ENCODE peak calls at places on chromosomes 7 and 10, in seven cellular contexts. I is endothelial cell of umbilical vein; C is aorta; N is tibial artery; D is stimulated activated CD8-positive, alpha-beta memory T cell treated with anti-CD3 and anti-CD28 coated beads, Interleukin-7, amount 100 ng/mL, for 24 hours; Y is H7; L is nephron progenitor cell. A is an unnamed sample.

GRCh38 chr7:79217468-79217867 is 236.0 kb downstream of the MAGI2 start:
- DNase-seq in N (no peak), C (no peak), I (peak; percentile 40), Y (no peak), L (no peak), D (no peak), A (no peak)

GRCh38 chr7:152751449-152752141 is 8.0 kb upstream of the ACTR3B start:
- DNase-seq in I (no peak), C (no peak), L (no peak), D (no peak), N (no peak), Y (no peak), A (no peak)

GRCh38 chr7:134722786-134723322 is 56.6 kb upstream of the CALD1 start:
- DNase-seq in I (no peak), C (no peak), L (no peak), D (no peak), Y (no peak), N (no peak), A (no peak)

GRCh38 chr7:40918701-40919271 is 784.0 kb downstream of the SUGCT start:
- DNase-seq in C (no peak), D (no peak), N (no peak), Y (no peak), L (no peak), I (no peak), A (no peak)

GRCh38 chr10:130541090-130541489 is 404.9 kb downstream of the GLRX3 start:
- DNase-seq in D (no peak), N (no peak), I (no peak), Y (no peak), C (no peak), L (no peak), A (no peak)

GRCh38 chr10:29955308-29955935 is 104.0 kb downstream of the JCAD start:
- DNase-seq in C (no peak), L (no peak), N (no peak), I (no peak), D (no peak), Y (peak; percentile 46), A (no peak)

GRCh38 chr7:94366827-94367226 is 27.9 kb upstream of the COL1A2 start:
- DNase-seq in N (no peak), D (no peak), Y (no peak), C (no peak), I (no peak), L (no peak), A (no peak)

GRCh38 chr7:45599851-45600706 is 25.9 kb downstream of the ADCY1 start:
- DNase-seq in L (no peak), N (no peak), I (no peak), Y (peak; percentile 10), D (no peak), C (no peak), A (no peak)

GRCh38 chr10:1896153-1896552 is 158.8 kb upstream of the ADARB2 start:
- DNase-seq in C (no peak), N (no peak), L (no peak), Y (no peak), D (no peak), I (no peak), A (no peak)

GRCh38 chr7:105408791-105409410 is 20.2 kb upstream of the SRPK2 start:
- DNase-seq in N (no peak), L (no peak), C (no peak), Y (no peak), D (no peak), I (no peak), A (no peak)

GRCh38 chr7:107091306-107091705 is 46.8 kb downstream of the PRKAR2B start:
- DNase-seq in L (no peak), D (no peak), N (no peak), C (no peak), I (no peak), Y (no peak), A (no peak)

GRCh38 chr7:130793855-130794618 is 60.0 kb upstream of the KLF14 start:
- DNase-seq in L (no peak), C (no peak), D (no peak), N (no peak), Y (no peak), I (peak; percentile 6), A (no peak)

GRCh38 chr7:72326365-72326764 is 85.8 kb downstream of the CALN1 start:
- DNase-seq in Y (no peak), L (no peak), I (no peak), N (no peak), D (no peak), C (no peak), A (no peak)

GRCh38 chr7:102129636-102130370 is 156.9 kb upstream of the SH2B2 start:
- DNase-seq in N (no peak), I (no peak), D (no peak), L (no peak), Y (no peak), C (no peak), A (no peak)

GRCh38 chr7:141572175-141572574 is 21.0 kb downstream of the AGK start:
- DNase-seq in L (no peak), I (no peak), D (no peak), C (no peak), N (no peak), Y (no peak), A (no peak)

GRCh38 chr7:1844336-1844955 is 174.4 kb downstream of the ELFN1 start:
- DNase-seq in Y (no peak), N (no peak), D (no peak), L (peak; percentile 10), C (peak; percentile 38), I (no peak), A (peak; percentile 45)

GRCh38 chr10:115239761-115240160 is 146.6 kb downstream of the ATRNL1 start:
- DNase-seq in D (no peak), N (no peak), Y (no peak), C (no peak), L (no peak), I (no peak), A (no peak)

GRCh38 chr10:60494774-60495173 is 105.1 kb upstream of the ANK3 start:
- DNase-seq in C (no peak), D (no peak), Y (no peak), I (no peak), L (no peak), N (no peak), A (no peak)

GRCh38 chr10:78416031-78416800 is 382.6 kb downstream of the RPS24 start:
- DNase-seq in N (no peak), D (no peak), L (no peak), C (no peak), Y (no peak), I (peak; percentile 45), A (no peak)

GRCh38 chr7:112290065-112290464 is 83.6 kb downstream of the ZNF277 start:
- DNase-seq in N (no peak), I (no peak), Y (no peak), C (no peak), L (no peak), D (no peak), A (no peak)

GRCh38 chr7:112892263-112892662 is 102.1 kb upstream of the TMEM168 start:
- DNase-seq in I (no peak), C (no peak), L (no peak), N (no peak), D (no peak), Y (no peak), A (no peak)

GRCh38 chr7:108164946-108165345 is 34.8 kb upstream of the LAMB4 start:
- DNase-seq in Y (no peak), N (no peak), D (no peak), L (no peak), I (no peak), C (no peak), A (no peak)

GRCh38 chr7:100835903-100836811 is 8.8 kb upstream of the EPHB4 start:
- DNase-seq in Y (peak; percentile 96), L (peak; percentile 54), I (peak; percentile 87), C (no peak), D (no peak), N (no peak), A (peak; percentile 62)

GRCh38 chr7:151802469-151802846 is 74.5 kb downstream of the PRKAG2 start:
- DNase-seq in I (no peak), Y (no peak), C (no peak), D (no peak), L (no peak), N (no peak), A (no peak)

GRCh38 chr10:60425392-60426110 is 35.9 kb upstream of the ANK3 start:
- DNase-seq in C (no peak), D (no peak), N (no peak), Y (no peak), I (peak; percentile 95), L (no peak), A (no peak)

GRCh38 chr10:54722075-54722474 is 79.0 kb downstream of the PCDH15 start:
- DNase-seq in N (no peak), D (no peak), C (no peak), Y (no peak), I (no peak), L (no peak), A (no peak)

GRCh38 chr7:90155206-90155605 is 937 bp downstream of the STEAP1 start:
- DNase-seq in L (no peak), I (peak; percentile 22), D (no peak), C (no peak), N (no peak), Y (no peak), A (no peak)